ENCODE peak calls at places on chromosomes 5 and 9, in six cellular contexts. E is HCT116, L is K562, R is T47D, G is GM12878, D is SK-N-SH. N is an unnamed sample.

GRCh38 chr9:126117631-126118030 is 209.0 kb upstream of the MVB12B start:
- DNase-seq in E (no peak), R (no peak), L (no peak), G (no peak), D (no peak), N (no peak)

GRCh38 chr5:94498199-94498598 is 120.2 kb downstream of the KIAA0825 start:
- DNase-seq in R (no peak), L (no peak), D (no peak), G (no peak), E (no peak), N (no peak)

GRCh38 chr9:74333633-74334032 is 163.5 kb upstream of the RORB start:
- DNase-seq in R (no peak), E (no peak), L (no peak), D (no peak), G (no peak), N (no peak)

GRCh38 chr5:174186096-174186495 is 140.6 kb downstream of the NSG2 start:
- DNase-seq in G (no peak), E (no peak), D (no peak), L (no peak), R (no peak), N (no peak)

GRCh38 chr9:135992486-135993408 is 31.6 kb upstream of the UBAC1 start:
- DNase-seq in D (peak), E (no peak), G (no peak), R (no peak), L (peak), N (peak)

GRCh38 chr5:39902626-39903025 is 477.8 kb upstream of the DAB2 start:
- DNase-seq in E (no peak), D (no peak), R (no peak), G (no peak), L (no peak), N (no peak)

GRCh38 chr9:96661711-96662110 is 6.6 kb upstream of the PRXL2C start:
- DNase-seq in G (no peak), E (no peak), R (no peak), L (no peak), D (no peak), N (no peak)

GRCh38 chr5:133402781-133403180 is 209.6 kb downstream of the FSTL4 start:
- DNase-seq in D (no peak), R (no peak), G (no peak), L (no peak), E (no peak), N (no peak)

GRCh38 chr5:160616712-160617497 is 195.2 kb downstream of the PTTG1 start:
- DNase-seq in G (no peak), R (no peak), E (no peak), L (no peak), D (no peak), N (no peak)

GRCh38 chr5:5613261-5613990 is 190.9 kb downstream of the ICE1 start:
- DNase-seq in R (no peak), G (peak), L (no peak), D (no peak), E (no peak), N (no peak)

GRCh38 chr5:32172908-32173393 is 1.2 kb downstream of the GOLPH3 start:
- DNase-seq in E (no peak), D (no peak), R (no peak), L (no peak), G (no peak), N (no peak)

GRCh38 chr5:144267961-144268513 is 97.4 kb downstream of the KCTD16 start:
- DNase-seq in R (no peak), G (no peak), D (no peak), E (no peak), L (no peak), N (no peak)

GRCh38 chr5:138177936-138178515 is 404 bp downstream of the BRD8 start:
- DNase-seq in G (no peak), E (no peak), D (peak), L (peak), R (peak), N (peak)

GRCh38 chr5:54217826-54218503 is 92.4 kb downstream of the ARL15 start:
- DNase-seq in E (peak), L (peak), D (peak), R (peak), G (no peak), N (peak)

GRCh38 chr5:118326496-118327045 is 661.8 kb downstream of the DTWD2 start:
- DNase-seq in G (no peak), E (no peak), R (peak), D (no peak), L (no peak), N (no peak)

GRCh38 chr9:27340876-27341540 is 44.1 kb upstream of the EQTN start:
- DNase-seq in D (no peak), E (no peak), G (no peak), R (no peak), L (no peak), N (no peak)

GRCh38 chr9:107044872-107045271 is 181.9 kb downstream of the ZNF462 start:
- DNase-seq in D (no peak), L (no peak), R (peak), E (no peak), G (no peak), N (no peak)

GRCh38 chr5:103512506-103512905 is 50.1 kb downstream of the NUDT12 start:
- DNase-seq in R (no peak), D (no peak), G (no peak), L (no peak), E (no peak), N (no peak)

GRCh38 chr9:134566936-134567335 is 74.7 kb upstream of the COL5A1 start:
- DNase-seq in E (no peak), R (no peak), L (no peak), G (no peak), D (no peak), N (no peak)

GRCh38 chr9:96619491-96620154 is at the start of gene CDC14B:
- DNase-seq in D (peak), G (no peak), R (peak), E (peak), L (peak), N (peak)

GRCh38 chr9:18776836-18777820 is 255.9 kb downstream of the SAXO1 start:
- DNase-seq in L (no peak), G (no peak), R (no peak), D (peak), E (no peak), N (no peak)

GRCh38 chr5:107867266-107867665 is 196.5 kb upstream of the EFNA5 start:
- DNase-seq in L (no peak), R (no peak), G (no peak), E (no peak), D (no peak), N (no peak)

GRCh38 chr5:154249786-154250185 is 59.3 kb downstream of the GALNT10 start:
- DNase-seq in E (no peak), G (no peak), L (no peak), R (no peak), D (no peak), N (no peak)

GRCh38 chr5:123421773-123422172 is 1.4 kb downstream of the CEP120 start:
- DNase-seq in L (no peak), E (no peak), D (no peak), R (no peak), G (no peak), N (no peak)

GRCh38 chr9:117114768-117115167 is 300.1 kb downstream of the ASTN2 start:
- DNase-seq in E (no peak), L (no peak), G (no peak), R (peak), D (no peak), N (no peak)

GRCh38 chr9:124220551-124221451 is 36.9 kb upstream of the NEK6 start:
- DNase-seq in R (peak), L (no peak), D (peak), G (no peak), E (no peak), N (peak)

GRCh38 chr5:3564827-3565560 is 30.6 kb upstream of the IRX1 start:
- DNase-seq in E (no peak), D (no peak), R (no peak), L (no peak), G (no peak), N (no peak)

GRCh38 chr5:56314536-56314935 is 81.4 kb upstream of the ANKRD55 start:
- DNase-seq in L (peak), G (no peak), R (peak), D (no peak), E (no peak), N (peak)

GRCh38 chr5:5711112-5711511 is 288.6 kb downstream of the ICE1 start:
- DNase-seq in G (no peak), E (no peak), L (no peak), R (no peak), D (peak), N (no peak)

GRCh38 chr5:114296191-114296590 is 65.7 kb upstream of the KCNN2 start:
- DNase-seq in D (no peak), L (no peak), E (no peak), R (no peak), G (no peak), N (no peak)

GRCh38 chr5:51556833-51557232 is 173.6 kb downstream of the ISL1 start:
- DNase-seq in E (no peak), D (no peak), R (no peak), G (no peak), L (no peak), N (no peak)

GRCh38 chr9:111477677-111478076 is 6.5 kb downstream of the ECPAS start:
- DNase-seq in G (no peak), E (no peak), D (no peak), R (no peak), L (no peak), N (no peak)

GRCh38 chr9:89664896-89665329 is 60.1 kb downstream of the GADD45G start:
- DNase-seq in R (peak), L (no peak), D (no peak), G (no peak), E (no peak), N (no peak)

GRCh38 chr9:5629312-5630037 is 568 bp downstream of the RIC1 start:
- DNase-seq in R (peak), D (peak), L (peak), E (no peak), G (no peak), N (no peak)
- TF ChIP-seq JUND in R (no peak), D (no peak), L (no peak), E (no peak), G (no peak), N (no peak)

DNA sequence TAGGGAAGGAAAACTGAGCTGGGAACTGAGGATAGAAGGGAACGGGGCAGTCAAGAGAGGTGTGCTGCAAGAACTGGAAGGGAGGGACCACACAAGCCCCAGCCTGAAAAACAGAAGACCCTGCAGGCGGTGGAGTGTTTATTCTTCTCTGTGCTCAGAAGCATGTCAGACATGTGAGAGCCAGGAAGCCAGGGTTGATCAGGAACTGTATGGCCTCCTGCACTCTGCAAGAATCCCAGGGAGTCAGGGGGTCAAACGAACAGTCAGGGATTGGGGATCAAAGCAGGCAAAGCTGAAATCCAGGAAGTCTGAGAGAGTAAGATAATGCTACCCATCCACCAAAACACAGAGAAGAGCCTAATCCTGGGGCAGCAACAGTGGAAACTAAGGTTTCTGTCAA is 115.5 kb upstream of the SLC44A1 start:
- DNase-seq in L (no peak), G (no peak), D (no peak), E (no peak), R (no peak), N (peak)
- TF ChIP-seq JUND in L (no peak), G (no peak), D (no peak), E (no peak), R (no peak), N (no peak)

DNA sequence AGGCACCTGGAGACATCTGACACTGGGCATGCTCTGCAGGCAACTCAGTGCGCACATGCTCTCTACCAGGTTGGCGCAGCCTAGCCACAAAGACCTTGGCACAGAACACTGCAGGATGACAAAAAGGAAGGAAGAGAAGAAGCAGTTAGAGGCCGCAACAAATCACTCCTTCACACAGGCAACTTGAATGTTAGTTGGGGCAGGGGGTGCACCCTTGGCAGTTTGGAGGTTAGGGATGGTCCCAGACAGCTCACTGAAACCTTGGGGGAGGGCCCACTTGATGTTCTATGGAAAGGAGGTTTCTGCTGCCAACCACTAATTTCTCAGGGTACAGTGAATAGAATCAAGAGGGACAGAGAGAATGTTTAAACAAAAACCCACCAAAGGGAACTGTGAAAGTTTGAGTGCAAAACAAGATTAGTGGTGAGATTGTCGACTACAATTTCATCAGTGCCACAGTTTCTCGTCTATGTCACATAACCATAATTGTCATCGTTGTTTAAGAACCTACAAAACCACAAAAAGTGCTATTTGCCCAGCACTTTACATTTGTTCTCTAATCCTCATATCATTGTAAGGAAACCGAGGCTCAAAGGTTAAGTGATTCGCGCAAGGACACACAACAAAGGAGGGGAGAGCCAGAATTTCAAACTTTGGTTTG is 48.7 kb downstream of the FBXW11 start:
- DNase-seq in L (no peak), R (no peak), E (no peak), D (no peak), G (peak), N (peak)
- TF ChIP-seq JUND in L (no peak), R (no peak), E (no peak), D (no peak), G (no peak), N (no peak)

GRCh38 chr5:126056362-126056761 is 366.8 kb upstream of the GRAMD2B start:
- DNase-seq in E (no peak), D (no peak), G (no peak), L (no peak), R (no peak), N (no peak)

GRCh38 chr5:126056851-126057622 is 366.2 kb upstream of the GRAMD2B start:
- DNase-seq in G (no peak), D (no peak), L (no peak), R (no peak), E (no peak), N (no peak)

GRCh38 chr5:126054593-126055347 is 368.4 kb upstream of the GRAMD2B start:
- DNase-seq in D (peak), L (no peak), E (no peak), G (no peak), R (no peak), N (no peak)

GRCh38 chr5:126053630-126054029 is 369.6 kb upstream of the GRAMD2B start:
- DNase-seq in L (no peak), D (no peak), G (no peak), R (no peak), E (no peak), N (no peak)

GRCh38 chr5:126055348-126055729 is 367.9 kb upstream of the GRAMD2B start:
- DNase-seq in G (no peak), L (no peak), E (no peak), R (no peak), D (peak), N (no peak)
- TF ChIP-seq JUND in G (no peak), L (no peak), E (no peak), R (no peak), D (no peak), N (no peak)

GRCh38 chr9:133460405-133461175 is 812 bp downstream of the CACFD1 start:
- DNase-seq in G (no peak), L (no peak), D (no peak), E (no peak), R (peak), N (peak)

GRCh38 chr9:133461975-133462374 is 2.2 kb downstream of the CACFD1 start:
- DNase-seq in D (no peak), E (no peak), L (no peak), G (no peak), R (peak), N (peak)

GRCh38 chr9:133464638-133465037 is 4.9 kb downstream of the CACFD1 start:
- DNase-seq in D (no peak), E (no peak), G (no peak), R (no peak), L (no peak), N (no peak)

GRCh38 chr9:133463864-133464615 is 4.3 kb downstream of the CACFD1 start:
- DNase-seq in G (no peak), L (no peak), R (no peak), D (no peak), E (no peak), N (no peak)

GRCh38 chr9:133463234-133463863 is 3.6 kb downstream of the CACFD1 start:
- DNase-seq in E (no peak), G (no peak), L (peak), R (peak), D (no peak), N (no peak)
- TF ChIP-seq JUND in E (no peak), G (no peak), L (no peak), R (no peak), D (no peak), N (no peak)

DNA sequence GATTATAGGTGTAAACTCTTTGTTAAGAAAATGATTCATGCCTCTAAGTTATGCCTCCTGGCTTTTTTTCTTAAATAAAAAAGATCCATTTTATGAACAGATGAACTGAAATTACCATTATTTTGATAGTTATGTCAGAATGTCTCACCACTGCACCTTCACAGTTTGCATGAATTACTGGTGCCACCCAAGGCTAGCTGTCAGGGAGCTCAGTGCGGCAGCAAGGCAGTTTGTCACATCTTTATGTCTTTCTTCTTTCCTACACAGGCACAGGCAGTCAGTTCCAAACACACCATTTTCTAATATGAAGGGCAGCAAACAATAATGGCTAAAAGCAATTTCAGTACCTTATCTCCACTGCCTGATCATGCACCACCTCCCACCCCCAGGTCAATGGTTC is 147.7 kb downstream of the SREK1 start:
- DNase-seq in D (no peak), L (no peak), E (no peak), G (no peak), R (no peak), N (no peak)
- TF ChIP-seq JUND in D (no peak), L (no peak), E (no peak), G (no peak), R (no peak), N (no peak)

GRCh38 chr9:15096959-15097358 is 186.7 kb upstream of the FREM1 start:
- DNase-seq in G (no peak), L (no peak), E (no peak), R (no peak), D (no peak), N (no peak)

GRCh38 chr9:15103321-15103720 is 193.1 kb upstream of the FREM1 start:
- DNase-seq in R (no peak), D (no peak), L (no peak), E (no peak), G (no peak), N (no peak)

GRCh38 chr9:15104826-15105420 is 194.7 kb upstream of the FREM1 start:
- DNase-seq in D (peak), R (peak), E (peak), L (peak), G (no peak), N (peak)

GRCh38 chr9:15101046-15101445 is 190.8 kb upstream of the FREM1 start:
- DNase-seq in L (no peak), D (no peak), E (no peak), R (no peak), G (no peak), N (no peak)
- TF ChIP-seq JUND in L (no peak), D (no peak), E (no peak), R (no peak), G (no peak), N (no peak)

GRCh38 chr5:125232779-125233230 is 486.4 kb upstream of the ZNF608 start:
- DNase-seq in G (no peak), E (no peak), D (peak), L (no peak), R (no peak), N (no peak)

GRCh38 chr5:125233944-125234343 is 487.5 kb upstream of the ZNF608 start:
- DNase-seq in D (no peak), G (no peak), R (no peak), L (no peak), E (no peak), N (no peak)

GRCh38 chr5:125237026-125237425 is 490.6 kb upstream of the ZNF608 start:
- DNase-seq in E (no peak), D (no peak), L (no peak), G (no peak), R (no peak), N (no peak)

DNA sequence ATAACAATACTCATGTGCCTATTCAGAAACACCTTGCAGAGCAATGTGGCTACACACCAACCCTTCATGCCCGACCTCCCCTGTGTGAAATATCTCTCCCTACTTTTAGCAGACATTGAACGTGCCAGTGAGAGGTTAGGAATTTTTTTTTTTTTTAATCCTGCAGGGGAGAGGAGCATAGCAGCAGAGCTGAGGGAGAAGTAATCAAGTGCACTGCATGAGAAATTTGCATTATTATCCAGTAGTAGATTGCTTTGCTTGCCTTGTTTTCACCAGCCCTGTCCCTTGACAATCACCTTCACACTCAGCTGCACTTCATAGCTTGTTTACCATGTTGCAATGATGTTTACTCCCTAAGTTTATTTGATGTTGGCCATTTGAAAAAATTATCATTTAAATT is 489.6 kb upstream of the ZNF608 start:
- DNase-seq in D (no peak), L (no peak), R (no peak), G (no peak), E (no peak), N (no peak)
- TF ChIP-seq JUND in D (no peak), L (no peak), R (no peak), G (no peak), E (no peak), N (no peak)

GRCh38 chr5:141512390-141513020 is 23.6 kb downstream of the PCDHGC5 start:
- DNase-seq in D (peak), L (peak), R (peak), G (no peak), E (peak), N (peak)
- TF ChIP-seq JUND in D (no peak), L (peak), R (no peak), G (no peak), E (no peak), N (no peak)